ENCODE peak calls at places on chromosomes 13 and 19, in ten cellular contexts. B, X, T, H, Q, U, L, N, A and K are unnamed samples.

GRCh38 chr19:35086455-35086854 is 29.2 kb upstream of the FXYD3 start:
- DNase-seq in B (no peak), X (no peak), T (no peak), H (no peak), Q (no peak), U (no peak), L (no peak), N (no peak), A (no peak), K (no peak)

GRCh38 chr13:66171821-66172220 is 1058.3 kb downstream of the PCDH9 start:
- DNase-seq in B (no peak), X (no peak), T (no peak), H (no peak), Q (no peak), U (no peak), L (no peak), N (no peak), A (no peak), K (no peak)

GRCh38 chr13:51733656-51734334 is 70.2 kb downstream of the DHRS12 start:
- DNase-seq in B (no peak), X (peak; percentile 15), T (no peak), H (no peak), Q (no peak), U (no peak), L (no peak), N (no peak), A (no peak), K (no peak)

GRCh38 chr13:53064721-53065120 is 36.1 kb downstream of the OLFM4 start:
- DNase-seq in B (no peak), X (no peak), T (no peak), H (peak; percentile 40), Q (peak; percentile 72), U (no peak), L (no peak), N (no peak), A (no peak), K (no peak)

GRCh38 chr13:80363890-80364503 is 23.1 kb upstream of the SPRY2 start:
- DNase-seq in B (peak; percentile 15), X (peak; percentile 49), T (no peak), H (no peak), Q (no peak), U (no peak), L (no peak), N (no peak), A (no peak), K (no peak)

GRCh38 chr13:22040810-22041364 is 370.0 kb downstream of the FGF9 start:
- DNase-seq in B (peak; percentile 78), X (no peak), T (no peak), H (no peak), Q (peak; percentile 55), U (no peak), L (no peak), N (no peak), A (no peak), K (no peak)

GRCh38 chr13:79837741-79838450 is 356.9 kb downstream of the NDFIP2 start:
- DNase-seq in B (no peak), X (peak; percentile 75), T (no peak), H (no peak), Q (no peak), U (no peak), L (no peak), N (no peak), A (no peak), K (no peak)

GRCh38 chr13:49641810-49642291 is 13.5 kb downstream of the ARL11 start:
- DNase-seq in B (no peak), X (peak; percentile 88), T (no peak), H (no peak), Q (no peak), U (peak; percentile 50), L (peak; percentile 19), N (no peak), A (no peak), K (peak; percentile 24)

DNA sequence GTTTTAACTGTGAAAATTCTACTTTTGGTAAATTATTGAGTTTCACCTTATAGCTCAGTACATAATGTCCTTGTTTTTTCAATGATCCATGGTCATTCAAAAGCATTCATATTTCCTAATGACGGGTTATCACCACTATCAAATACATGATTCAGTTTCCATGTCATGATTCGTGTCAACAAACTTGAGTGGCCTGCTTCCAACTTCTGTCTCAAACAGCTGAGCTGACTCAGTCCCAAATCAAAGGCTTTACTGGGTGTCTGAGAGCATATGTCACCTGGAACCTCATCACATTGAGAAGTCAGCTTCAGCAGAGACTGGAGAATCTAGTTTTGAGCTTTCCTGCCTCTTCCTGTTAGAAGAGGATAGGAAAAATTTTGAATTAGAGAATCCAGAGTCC is 40.3 kb upstream of the SGCG start:
- DNase-seq in B (peak; percentile 6), X (peak; percentile 24), T (no peak), H (no peak), Q (no peak), U (no peak), L (no peak), N (no peak), A (no peak), K (no peak)
- TF ChIP-seq POLR2A in B (no peak), X (no peak), T (no peak), H (no peak), Q (no peak), U (no peak), L (no peak), N (no peak), A (no peak), K (no peak)

GRCh38 chr13:43195551-43195950 is 172.2 kb downstream of the DNAJC15 start:
- DNase-seq in B (no peak), X (no peak), T (no peak), H (no peak), Q (no peak), U (no peak), L (no peak), N (no peak), A (no peak), K (no peak)

GRCh38 chr13:43196750-43197149 is 173.4 kb downstream of the DNAJC15 start:
- DNase-seq in B (no peak), X (no peak), T (no peak), H (no peak), Q (no peak), U (no peak), L (no peak), N (no peak), A (no peak), K (no peak)

GRCh38 chr13:43193789-43194188 is 170.4 kb downstream of the DNAJC15 start:
- DNase-seq in B (no peak), X (no peak), T (no peak), H (no peak), Q (no peak), U (no peak), L (no peak), N (no peak), A (no peak), K (no peak)

GRCh38 chr13:43195112-43195511 is 171.7 kb downstream of the DNAJC15 start:
- DNase-seq in B (no peak), X (no peak), T (no peak), H (no peak), Q (no peak), U (no peak), L (no peak), N (no peak), A (no peak), K (no peak)

GRCh38 chr13:43196171-43196611 is 172.8 kb downstream of the DNAJC15 start:
- DNase-seq in B (no peak), X (peak; percentile 8), T (no peak), H (peak; percentile 46), Q (no peak), U (peak; percentile 31), L (no peak), N (no peak), A (peak; percentile 52), K (no peak)
- TF ChIP-seq CTCF in B (no peak), X (no peak), T (no peak), H (no peak), Q (peak; percentile 3), U (no peak), L (no peak), N (no peak), A (no peak), K (no peak)

GRCh38 chr19:16582486-16583261 is 10.5 kb upstream of the SLC35E1 start:
- DNase-seq in B (no peak), X (no peak), T (no peak), H (no peak), Q (no peak), U (no peak), L (no peak), N (no peak), A (no peak), K (no peak)

GRCh38 chr19:16587031-16588023 is 15.1 kb upstream of the SLC35E1 start:
- DNase-seq in B (no peak), X (peak; percentile 67), T (no peak), H (no peak), Q (no peak), U (peak; percentile 54), L (peak; percentile 32), N (peak; percentile 92), A (no peak), K (peak; percentile 44)

GRCh38 chr19:16586477-16586871 is 14.3 kb upstream of the SLC35E1 start:
- DNase-seq in B (no peak), X (no peak), T (no peak), H (no peak), Q (no peak), U (no peak), L (no peak), N (no peak), A (no peak), K (no peak)

GRCh38 chr19:16585808-16586476 is 13.7 kb upstream of the SLC35E1 start:
- DNase-seq in B (no peak), X (peak; percentile 19), T (no peak), H (no peak), Q (no peak), U (no peak), L (no peak), N (peak; percentile 75), A (no peak), K (no peak)

GRCh38 chr19:16584825-16585801 is 12.9 kb upstream of the SLC35E1 start:
- DNase-seq in B (no peak), X (no peak), T (no peak), H (no peak), Q (no peak), U (no peak), L (no peak), N (no peak), A (no peak), K (no peak)
- TF ChIP-seq POLR2A in B (no peak), X (no peak), T (no peak), H (no peak), Q (no peak), U (no peak), L (no peak), N (no peak), A (no peak), K (no peak)

DNA sequence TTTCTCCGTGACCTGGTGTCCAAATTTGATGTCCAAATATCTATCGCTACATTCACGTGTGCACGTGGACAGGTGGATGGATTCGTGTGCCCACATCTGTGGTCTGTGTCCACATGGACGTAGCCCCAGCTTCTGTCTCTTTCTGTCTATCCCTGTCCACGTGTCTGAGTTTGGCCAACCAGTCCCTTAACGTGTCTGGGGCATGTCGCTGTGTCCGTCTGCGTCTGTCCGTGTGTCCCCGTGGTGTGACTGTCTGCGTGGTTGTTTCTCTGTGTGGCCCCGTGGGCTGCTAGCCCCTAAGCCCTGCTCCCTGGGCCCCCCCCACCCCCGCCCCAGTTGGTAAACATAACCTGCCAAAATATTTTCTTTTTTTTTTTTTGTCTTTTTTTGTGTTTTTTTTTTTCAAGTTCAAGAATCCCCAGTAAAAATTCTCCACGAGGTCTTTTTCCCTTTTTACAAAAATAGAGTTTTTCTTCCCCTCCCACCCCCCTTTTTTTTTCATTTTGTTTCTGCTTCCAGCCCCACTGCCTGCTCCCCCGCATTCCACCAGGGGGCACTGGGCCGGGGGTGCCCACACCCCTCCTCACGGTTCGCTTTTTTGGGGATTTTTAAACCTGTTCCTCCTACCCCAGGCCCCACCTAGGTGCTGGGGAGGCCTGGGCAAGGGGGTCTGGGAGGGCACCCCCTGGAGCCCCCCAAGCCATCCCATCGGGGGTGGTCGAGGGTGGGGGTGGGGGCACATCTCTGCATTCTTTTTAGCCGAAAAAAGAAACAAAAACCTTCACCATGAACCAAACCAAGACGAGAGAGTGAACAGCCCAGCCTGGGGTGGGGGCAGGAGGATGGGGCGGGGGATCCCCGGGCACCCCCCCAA is 18.3 kb downstream of the PRKCSH start:
- DNase-seq in B (no peak), X (no peak), T (no peak), H (no peak), Q (no peak), U (no peak), L (no peak), N (no peak), A (no peak), K (no peak)
- TF ChIP-seq CTCF in B (peak; percentile 11), X (peak; percentile 35), T (no peak), H (no peak), Q (peak; percentile 25), U (peak; percentile 18), L (no peak), N (peak; percentile 9), A (no peak), K (no peak)